ENCODE peak calls at places on chromosomes 2 and 18, in six cellular contexts. P is stimulated activated naive CD8-positive, alpha-beta T cell treated with anti-CD3 and anti-CD28 coated beads, Interleukin-15, amount 100 ng/mL, for 72 hours; Y is skeletal muscle cell; L is AG09309; M is NCI-H1436; X is OCI-LY7. N is an unnamed sample.
A peak's percentile ranks its signal among the peaks of the same experiment; 100 is the strongest.

GRCh38 chr2:75655861-75656260 is 9.3 kb downstream of the MRPL19 start:
- DNase-seq in P (no peak), Y (no peak), L (no peak), M (no peak), X (no peak), N (no peak)

GRCh38 chr2:110204408-110205385 is at the start of gene NPHP1:
- DNase-seq in P (peak; percentile 83), Y (peak; percentile 36), L (peak; percentile 16), M (peak; percentile 80), X (peak; percentile 83), N (no peak)

GRCh38 chr2:231294116-231294515 is 95.7 kb downstream of the ARMC9 start:
- DNase-seq in P (no peak), Y (no peak), L (no peak), M (no peak), X (no peak), N (no peak)

GRCh38 chr18:68102117-68102516 is 585.6 kb upstream of the DSEL start:
- DNase-seq in P (no peak), Y (no peak), L (no peak), M (no peak), X (no peak), N (no peak)

GRCh38 chr2:18149660-18150246 is 271.3 kb downstream of the KCNS3 start:
- DNase-seq in P (no peak), Y (no peak), L (no peak), M (peak; percentile 13), X (peak; percentile 64), N (no peak)

GRCh38 chr2:209840434-209840833 is 68.8 kb downstream of the UNC80 start:
- DNase-seq in P (no peak), Y (no peak), L (no peak), M (no peak), X (no peak), N (no peak)

GRCh38 chr2:85628658-85629057 is 12.7 kb downstream of the USP39 start:
- DNase-seq in P (peak; percentile 21), Y (no peak), L (no peak), M (no peak), X (no peak), N (no peak)

GRCh38 chr18:4107049-4107459 is 348.1 kb downstream of the DLGAP1 start:
- DNase-seq in P (no peak), Y (no peak), L (no peak), M (no peak), X (no peak), N (no peak)

GRCh38 chr2:221705478-221705877 is 133.4 kb upstream of the EPHA4 start:
- DNase-seq in P (no peak), Y (no peak), L (no peak), M (no peak), X (no peak), N (no peak)

GRCh38 chr18:25055076-25055475 is 296.9 kb downstream of the ZNF521 start:
- DNase-seq in P (no peak), Y (no peak), L (no peak), M (no peak), X (no peak), N (no peak)

GRCh38 chr2:29166237-29166630 is 51.0 kb downstream of the CLIP4 start:
- DNase-seq in P (no peak), Y (no peak), L (no peak), M (no peak), X (no peak), N (no peak)

GRCh38 chr2:225400060-225400511 is 576 bp downstream of the NYAP2 start:
- DNase-seq in P (no peak), Y (peak; percentile 11), L (peak; percentile 3), M (peak; percentile 55), X (peak; percentile 5), N (no peak)

GRCh38 chr2:17800693-17801458 is 15.4 kb upstream of the MSGN1 start:
- DNase-seq in P (no peak), Y (no peak), L (no peak), M (no peak), X (no peak), N (no peak)

N was measured in SIG-M5.